ENCODE peak calls at places on chromosomes 3 and 15, in four cellular contexts. I is lower lobe of right lung, R is T-cell, L is ELR. J is an unnamed sample.

GRCh38 chr3:117745516-117745915 is 1035.9 kb downstream of the TUSC7 start:
- DNase-seq in I (no peak), R (no peak), L (no peak), J (no peak)

GRCh38 chr15:58374147-58374546 is 57.6 kb upstream of the LIPC start:
- DNase-seq in I (no peak), R (no peak), L (no peak), J (no peak)

GRCh38 chr3:85790445-85791030 is 831.7 kb downstream of the CADM2 start:
- DNase-seq in I (no peak), R (no peak), L (no peak), J (no peak)

GRCh38 chr15:78540955-78541743 is 905 bp downstream of the PSMA4 start:
- DNase-seq in I (no peak), R (no peak), L (peak), J (no peak)

GRCh38 chr15:42084465-42085235 is 9.7 kb downstream of the PLA2G4D start:
- DNase-seq in I (peak), R (peak), L (peak), J (no peak)

GRCh38 chr3:39808467-39809180 is 785 bp upstream of the MYRIP start:
- DNase-seq in I (no peak), R (no peak), L (no peak), J (no peak)

GRCh38 chr3:9076985-9077384 is 113.7 kb upstream of the RAD18 start:
- DNase-seq in I (no peak), R (no peak), L (no peak), J (no peak)

GRCh38 chr15:71705151-71705550 is 105.2 kb upstream of the NR2E3 start:
- DNase-seq in I (no peak), R (no peak), L (peak), J (no peak)

GRCh38 chr15:48667701-48668100 is 22.2 kb upstream of the FBN1 start:
- DNase-seq in I (no peak), R (no peak), L (peak), J (no peak)

GRCh38 chr15:66952756-66953522 is 112.5 kb upstream of the SMAD3 start:
- DNase-seq in I (no peak), R (no peak), L (no peak), J (peak)

GRCh38 chr15:67127925-67128324 is 62.5 kb downstream of the SMAD3 start:
- DNase-seq in I (no peak), R (no peak), L (peak), J (no peak)

GRCh38 chr15:66261056-66261455 is 7.5 kb upstream of the MEGF11 start:
- DNase-seq in I (no peak), R (no peak), L (no peak), J (no peak)

GRCh38 chr3:55189359-55189801 is 261.5 kb upstream of the LRTM1 start:
- DNase-seq in I (no peak), R (no peak), L (peak), J (no peak)

GRCh38 chr15:66830358-66830757 is 128.3 kb downstream of the SMAD6 start:
- DNase-seq in I (no peak), R (no peak), L (peak), J (no peak)

GRCh38 chr15:55789066-55789660 is 46.2 kb upstream of the PRTG start:
- DNase-seq in I (no peak), R (peak), L (peak), J (no peak)

GRCh38 chr3:144496116-144496835 is 524.7 kb downstream of the DIPK2A start:
- DNase-seq in I (no peak), R (no peak), L (no peak), J (no peak)

GRCh38 chr3:46052531-46052930 is 25.2 kb upstream of the XCR1 start:
- DNase-seq in I (no peak), R (no peak), L (no peak), J (no peak)

GRCh38 chr3:101574388-101575156 is 592 bp downstream of the PCNP start:
- DNase-seq in I (peak), R (peak), L (peak), J (peak)

GRCh38 chr3:14261229-14261628 is 82.6 kb downstream of the LSM3 start:
- DNase-seq in I (peak), R (peak), L (peak), J (peak)

GRCh38 chr15:59997070-59997701 is 6.9 kb upstream of the FOXB1 start:
- DNase-seq in I (peak), R (no peak), L (no peak), J (no peak)

GRCh38 chr3:172616061-172616461 is 92.8 kb upstream of the TNFSF10 start:
- DNase-seq in I (no peak), R (no peak), L (no peak), J (no peak)

GRCh38 chr3:64232821-64233220 is 7.6 kb upstream of the PRICKLE2 start:
- DNase-seq in I (no peak), R (no peak), L (no peak), J (no peak)

GRCh38 chr15:69450968-69451695 is 1.5 kb upstream of the RPLP1 start:
- DNase-seq in I (no peak), R (no peak), L (no peak), J (no peak)

GRCh38 chr15:39479916-39480315 is 101.0 kb upstream of the THBS1 start:
- DNase-seq in I (no peak), R (no peak), L (peak), J (no peak)

GRCh38 chr3:147925272-147925671 is 516.1 kb downstream of the ZIC1 start:
- DNase-seq in I (no peak), R (no peak), L (peak), J (no peak)

GRCh38 chr3:176906046-176906905 is 291.0 kb downstream of the TBL1XR1 start:
- DNase-seq in I (no peak), R (no peak), L (peak), J (no peak)

GRCh38 chr3:104411760-104412159 is 954.9 kb upstream of the ALCAM start:
- DNase-seq in I (no peak), R (no peak), L (no peak), J (no peak)

GRCh38 chr3:8509961-8510360 is 8.3 kb downstream of the LMCD1 start:
- DNase-seq in I (no peak), R (no peak), L (peak), J (no peak)

GRCh38 chr3:78221796-78222195 is 1181.9 kb downstream of the ROBO2 start:
- DNase-seq in I (no peak), R (no peak), L (peak), J (no peak)

GRCh38 chr15:61879219-61879618 is 181.0 kb downstream of the VPS13C start:
- DNase-seq in I (no peak), R (no peak), L (no peak), J (no peak)

GRCh38 chr15:63288778-63289378 is 11.5 kb downstream of the APH1B start:
- DNase-seq in I (no peak), R (no peak), L (peak), J (no peak)

GRCh38 chr3:38004415-38005075 is 14.0 kb downstream of the VILL start:
- DNase-seq in I (peak), R (peak), L (peak), J (no peak)

GRCh38 chr3:100226712-100227429 is 33.9 kb upstream of the TBC1D23 start:
- DNase-seq in I (no peak), R (no peak), L (peak), J (no peak)

GRCh38 chr3:72797773-72798543 is 50.3 kb downstream of the SHQ1 start:
- DNase-seq in I (no peak), R (no peak), L (no peak), J (no peak)

GRCh38 chr15:75672646-75673425 is 25.1 kb downstream of the SNX33 start:
- DNase-seq in I (no peak), R (no peak), L (peak), J (no peak)

GRCh38 chr3:193974147-193974546 is 161.8 kb upstream of the HES1 start:
- DNase-seq in I (no peak), R (no peak), L (peak), J (no peak)

GRCh38 chr3:172530566-172530965 is 7.3 kb upstream of the TNFSF10 start:
- DNase-seq in I (no peak), R (no peak), L (no peak), J (peak)